ENCODE peak calls at places on chromosomes 3 and 15, in ten cellular contexts. R is ureter; K is stimulated activated CD8-positive, alpha-beta memory T cell treated with anti-CD3 and anti-CD28 coated beads, Interleukin-7, amount 100 ng/mL, for 1 hour; S is AG20443; L is activated T-helper 1 cell treated with anti-CD3 and anti-CD28 coated beads, Interleukin-2, amount 50 U/mL, for 16 hours; G is activated T-cell treated with anti-CD3 and anti-CD28 coated beads, Interleukin-2, amount 50 U/mL, for 24 hours; E is pulmonary artery endothelial cell; I is nucleus accumbens; Y is GM12878; D is activated CD8-positive, alpha-beta T cell treated with anti-CD3 and anti-CD28 coated beads for 36 hours. V is an unnamed sample.

GRCh38 chr15:45199136-45199810 is 11.5 kb upstream of the SHF start:
- DNase-seq in K (no peak), I (no peak), Y (peak), R (no peak), S (no peak), D (peak), G (no peak), E (no peak), L (peak), V (peak)

GRCh38 chr15:63338170-63338569 is 43.5 kb downstream of the CA12 start:
- DNase-seq in R (no peak), L (no peak), G (no peak), Y (no peak), I (no peak), D (no peak), K (no peak), S (peak), E (no peak), V (no peak)

GRCh38 chr3:11624704-11625375 is 18.9 kb downstream of the VGLL4 start:
- DNase-seq in R (no peak), D (peak), G (no peak), I (no peak), S (no peak), K (no peak), Y (no peak), L (no peak), E (no peak), V (no peak)

GRCh38 chr15:30008156-30008555 is 74.6 kb upstream of the GOLGA8J start:
- DNase-seq in D (no peak), Y (no peak), I (no peak), E (no peak), S (no peak), G (no peak), R (no peak), K (no peak), L (no peak), V (no peak)

GRCh38 chr3:179945569-179945968 is 91.2 kb downstream of the PEX5L start:
- DNase-seq in G (no peak), E (no peak), Y (no peak), K (no peak), S (no peak), I (no peak), L (no peak), D (no peak), R (no peak), V (no peak)

GRCh38 chr3:179410317-179410716 is 41.0 kb downstream of the GNB4 start:
- DNase-seq in L (no peak), E (no peak), S (peak), G (no peak), Y (no peak), R (no peak), I (no peak), D (no peak), K (no peak), V (no peak)

GRCh38 chr15:92719024-92719423 is 63.4 kb upstream of the FAM174B start:
- DNase-seq in R (no peak), L (no peak), K (no peak), Y (no peak), E (no peak), D (no peak), I (no peak), G (no peak), S (no peak), V (no peak)

GRCh38 chr15:88610756-88611231 is 10.3 kb upstream of the AEN start:
- DNase-seq in K (no peak), S (peak), D (no peak), I (no peak), E (no peak), G (no peak), L (no peak), R (no peak), Y (no peak), V (no peak)

GRCh38 chr3:173217127-173217526 is 76.1 kb upstream of the SPATA16 start:
- DNase-seq in E (no peak), D (no peak), L (no peak), Y (no peak), I (no peak), R (no peak), K (no peak), S (no peak), G (no peak), V (no peak)

GRCh38 chr3:43194069-43194468 is 88.2 kb upstream of the POMGNT2 start:
- DNase-seq in I (no peak), K (no peak), S (no peak), G (no peak), Y (no peak), L (no peak), D (no peak), R (no peak), E (no peak), V (no peak)

GRCh38 chr15:76197703-76198455 is 113.4 kb downstream of the ETFA start:
- DNase-seq in L (no peak), G (peak), K (no peak), D (peak), Y (no peak), R (no peak), I (no peak), E (no peak), S (no peak), V (no peak)

GRCh38 chr3:138945646-138946553 is 1.0 kb downstream of the FOXL2 start:
- DNase-seq in R (no peak), S (peak), L (no peak), G (peak), K (no peak), I (no peak), E (no peak), Y (no peak), D (peak), V (no peak)

GRCh38 chr15:31214864-31215489 is 111.7 kb upstream of the KLF13 start:
- DNase-seq in L (no peak), Y (no peak), D (no peak), K (no peak), E (no peak), I (no peak), R (peak), S (peak), G (peak), V (no peak)

GRCh38 chr3:120177151-120177550 is 82.9 kb upstream of the GSK3B start:
- DNase-seq in Y (no peak), E (peak), I (no peak), K (no peak), S (peak), G (no peak), R (no peak), L (no peak), D (no peak), V (no peak)

GRCh38 chr15:64653757-64654156 is 121.6 kb downstream of the RBPMS2 start:
- DNase-seq in R (no peak), S (no peak), I (no peak), E (no peak), D (no peak), L (no peak), G (no peak), K (no peak), Y (no peak), V (no peak)

GRCh38 chr3:168091961-168092360 is 3.8 kb downstream of the GOLIM4 start:
- DNase-seq in G (no peak), E (no peak), I (no peak), K (no peak), L (no peak), S (no peak), Y (no peak), R (no peak), D (no peak), V (no peak)

GRCh38 chr15:53122818-53123217 is 332.7 kb upstream of the ONECUT1 start:
- DNase-seq in D (no peak), I (no peak), S (no peak), E (no peak), G (no peak), R (no peak), L (no peak), K (no peak), Y (no peak), V (no peak)

GRCh38 chr3:152219225-152219624 is 49.5 kb upstream of the MBNL1 start:
- DNase-seq in G (no peak), S (peak), K (no peak), E (no peak), L (no peak), Y (no peak), D (no peak), R (no peak), I (no peak), V (no peak)

GRCh38 chr15:58498821-58499580 is 67.2 kb downstream of the LIPC start:
- DNase-seq in G (no peak), K (no peak), D (no peak), Y (no peak), L (no peak), R (no peak), I (no peak), E (no peak), S (peak), V (no peak)

GRCh38 chr3:47848599-47849117 is 45.7 kb downstream of the DHX30 start:
- DNase-seq in R (no peak), S (no peak), K (no peak), L (no peak), Y (no peak), I (no peak), D (no peak), E (no peak), G (no peak), V (no peak)

GRCh38 chr15:48265145-48265544 is 59.0 kb downstream of the SLC12A1 start:
- DNase-seq in I (no peak), D (no peak), R (no peak), S (no peak), G (no peak), E (no peak), K (no peak), L (no peak), Y (no peak), V (no peak)

GRCh38 chr3:9198805-9199386 is 50.5 kb downstream of the SRGAP3 start:
- DNase-seq in E (no peak), K (no peak), L (no peak), D (no peak), Y (no peak), R (no peak), S (no peak), I (no peak), G (no peak), V (peak)

GRCh38 chr15:29035571-29036285 is 150.0 kb downstream of the APBA2 start:
- DNase-seq in L (no peak), Y (no peak), D (no peak), S (no peak), K (no peak), I (no peak), R (no peak), G (no peak), E (no peak), V (no peak)

GRCh38 chr3:17320266-17320665 is 422.2 kb downstream of the TBC1D5 start:
- DNase-seq in K (no peak), Y (no peak), E (no peak), I (no peak), L (no peak), G (no peak), D (no peak), S (no peak), R (no peak), V (no peak)

GRCh38 chr15:77126516-77126915 is 55.6 kb upstream of the TSPAN3 start:
- DNase-seq in R (no peak), G (no peak), E (no peak), K (no peak), S (no peak), I (no peak), Y (no peak), D (no peak), L (no peak), V (no peak)

GRCh38 chr3:45225465-45226205 is 452 bp downstream of the TMEM158 start:
- DNase-seq in S (peak), G (peak), Y (no peak), L (no peak), K (no peak), E (no peak), D (peak), I (no peak), R (no peak), V (no peak)